ENCODE peak calls at places on chromosomes 12 and 14, in five cellular contexts. B is GM12891, D is K562, F is H1, E is HepG2. X is an unnamed sample.
A peak's percentile ranks its signal among the peaks of the same experiment; 100 is the strongest.

GRCh38 chr12:119005085-119005484 is 23.7 kb downstream of the SRRM4 start:
- DNase-seq in B (no peak), D (no peak), F (no peak), E (no peak), X (no peak)

GRCh38 chr12:92553389-92553788 is 149.4 kb upstream of the PLEKHG7 start:
- DNase-seq in B (no peak), D (no peak), F (no peak), E (no peak), X (no peak)

GRCh38 chr12:50061946-50062725 is 4.7 kb downstream of the ASIC1 start:
- DNase-seq in B (no peak), D (no peak), F (no peak), E (no peak), X (no peak)

GRCh38 chr12:121264951-121265350 is 31.6 kb downstream of the CAMKK2 start:
- DNase-seq in B (no peak), D (no peak), F (no peak), E (no peak), X (no peak)

GRCh38 chr12:38159591-38160317 is 156.8 kb upstream of the ALG10B start:
- DNase-seq in B (no peak), D (no peak), F (no peak), E (no peak), X (no peak)

GRCh38 chr12:122893208-122894151 is 2.4 kb downstream of the VPS37B start:
- DNase-seq in B (no peak), D (no peak), F (no peak), E (no peak), X (no peak)

GRCh38 chr14:75494898-75495297 is 27.4 kb upstream of the BATF start:
- DNase-seq in B (no peak), D (no peak), F (no peak), E (no peak), X (no peak)

GRCh38 chr12:27305673-27306504 is 26.7 kb upstream of the BMAL2 start:
- DNase-seq in B (no peak), D (no peak), F (no peak), E (peak; percentile 28), X (no peak)

GRCh38 chr14:87268997-87269396 is 724.0 kb downstream of the GALC start:
- DNase-seq in B (no peak), D (no peak), F (no peak), E (no peak), X (no peak)

GRCh38 chr14:102509744-102510615 is at the start of gene ANKRD9:
- DNase-seq in B (peak; percentile 98), D (peak; percentile 95), F (peak; percentile 57), E (peak; percentile 85), X (peak; percentile 98)

GRCh38 chr12:109726511-109727038 is 12.9 kb downstream of the FAM222A start:
- DNase-seq in B (no peak), D (no peak), F (no peak), E (no peak), X (no peak)

GRCh38 chr14:36383674-36384421 is 63.4 kb upstream of the MBIP start:
- DNase-seq in B (no peak), D (no peak), F (no peak), E (no peak), X (no peak)

GRCh38 chr14:85535916-85536834 is 6.2 kb downstream of the FLRT2 start:
- DNase-seq in B (no peak), D (no peak), F (no peak), E (peak; percentile 12), X (no peak)

GRCh38 chr12:50520345-50520744 is 15.6 kb downstream of the DIP2B start:
- DNase-seq in B (no peak), D (no peak), F (no peak), E (no peak), X (no peak)

GRCh38 chr14:91360490-91361235 is 57.0 kb downstream of the CCDC88C start:
- DNase-seq in B (no peak), D (no peak), F (no peak), E (no peak), X (no peak)

GRCh38 chr14:89176090-89176757 is 240.8 kb downstream of the FOXN3 start:
- DNase-seq in B (no peak), D (no peak), F (no peak), E (no peak), X (no peak)

GRCh38 chr12:1204581-1205121 is 213.6 kb downstream of the ERC1 start:
- DNase-seq in B (peak; percentile 14), D (no peak), F (no peak), E (no peak), X (no peak)

GRCh38 chr14:24351517-24351916 is 11.7 kb upstream of the RIPK3 start:
- DNase-seq in B (no peak), D (no peak), F (no peak), E (no peak), X (no peak)
- TF ChIP-seq TAF1 in B (no peak), D (no peak), F (no peak), E (no peak), X (no peak)

GRCh38 chr14:23146423-23146910 is 27.4 kb upstream of the CEBPE start:
- DNase-seq in B (no peak), D (peak; percentile 93), F (no peak), E (no peak), X (no peak)
- TF ChIP-seq POLR2A in B (no peak), D (no peak), F (no peak), E (no peak), X (no peak)

DNA sequence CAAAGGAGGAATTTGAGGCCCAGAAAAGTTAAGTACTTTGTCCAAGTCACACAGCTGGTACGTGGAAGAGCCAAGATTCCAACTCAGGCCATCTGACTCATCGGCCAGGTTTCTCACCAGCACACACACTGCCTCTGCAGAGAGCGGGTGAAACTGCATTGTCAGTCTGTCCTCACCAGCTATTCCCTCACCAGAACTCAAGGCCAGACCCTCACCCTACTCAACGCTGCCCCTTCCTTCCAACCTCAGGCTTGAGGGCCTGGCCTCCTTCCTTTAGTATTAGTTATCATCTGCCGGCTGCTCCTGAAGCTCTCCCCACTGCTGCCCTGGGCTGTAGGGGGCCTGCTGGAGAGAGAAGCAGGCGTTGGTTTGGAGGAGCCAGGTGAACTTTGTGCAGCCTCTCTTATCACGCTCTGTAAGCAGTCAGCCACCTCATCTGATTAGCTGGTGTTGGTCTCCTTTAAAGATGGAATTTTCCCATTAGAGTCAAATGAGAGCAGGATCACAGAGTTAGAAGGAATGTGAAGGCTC is 16.6 kb upstream of the PLEK2 start:
- DNase-seq in B (no peak), D (no peak), F (no peak), E (peak; percentile 60), X (no peak)
- TF ChIP-seq TAF1 in B (no peak), D (no peak), F (no peak), E (no peak), X (no peak)

GRCh38 chr12:47811581-47812484 is 7.9 kb downstream of the HDAC7 start:
- DNase-seq in B (no peak), D (no peak), F (no peak), E (no peak), X (no peak)
- TF ChIP-seq POLR2A in B (no peak), D (no peak), F (no peak), E (no peak), X (no peak)

GRCh38 chr14:92687681-92688433 is 60.6 kb downstream of the LGMN start:
- DNase-seq in B (no peak), D (no peak), F (no peak), E (no peak), X (no peak)
- TF ChIP-seq TAF1 in B (no peak), D (no peak), F (no peak), E (no peak), X (no peak)

DNA sequence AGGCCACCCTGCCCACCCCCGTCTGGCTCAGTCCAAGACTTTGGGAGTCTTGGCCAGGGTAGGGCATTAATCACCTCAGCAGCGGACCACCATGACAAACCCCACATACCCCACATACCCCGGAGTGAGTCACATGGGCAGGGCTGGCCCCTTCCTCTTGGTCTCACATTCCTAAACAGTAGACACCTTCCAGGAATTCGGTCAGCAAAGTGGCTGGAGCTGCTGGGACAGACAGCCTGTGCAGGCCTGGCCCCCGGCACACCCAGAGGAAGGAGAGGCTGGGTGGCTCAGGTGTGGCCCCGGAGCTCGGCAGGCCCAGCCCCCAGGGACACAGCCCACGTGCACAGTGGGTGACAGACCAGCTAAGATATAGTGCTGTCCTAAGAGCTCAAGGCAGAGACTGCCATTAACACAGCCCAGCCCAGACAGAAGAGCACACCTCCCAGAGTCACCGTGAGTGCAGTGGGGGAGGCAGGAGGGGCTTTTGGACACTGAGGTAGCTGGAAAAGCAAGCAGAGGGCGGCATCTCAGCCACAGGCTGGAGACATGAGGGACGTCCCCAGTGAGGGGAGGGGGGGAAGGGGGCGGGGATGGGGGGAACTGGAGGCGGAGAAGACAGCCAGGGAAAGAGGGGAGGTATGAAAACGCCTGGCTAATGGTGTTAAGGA is 24.0 kb downstream of the CCDC85C start:
- DNase-seq in B (no peak), D (peak; percentile 28), F (peak; percentile 53), E (no peak), X (no peak)
- TF ChIP-seq POLR2A in B (no peak), D (no peak), F (no peak), E (no peak), X (no peak)

DNA sequence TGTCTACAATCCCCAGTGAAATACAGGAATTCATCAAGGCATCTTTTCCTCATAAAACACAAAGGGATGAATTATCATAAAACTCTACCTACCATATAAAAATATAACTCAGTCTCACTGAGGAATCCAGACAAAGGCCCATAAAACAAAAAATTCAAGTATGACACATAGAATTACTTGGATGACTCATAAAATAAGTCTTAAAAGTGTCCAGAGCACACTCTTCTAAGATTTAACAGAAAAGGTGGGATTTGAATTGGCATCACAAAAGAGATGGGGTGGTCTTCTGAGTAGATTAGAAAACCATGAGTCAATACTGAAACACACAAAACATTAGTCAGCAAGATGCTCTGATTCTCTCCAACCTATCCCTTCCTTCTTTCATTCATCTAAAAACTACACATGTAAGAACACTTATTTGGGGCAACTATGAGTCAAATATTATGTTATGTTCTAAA is 202.7 kb upstream of the GARIN6 start:
- DNase-seq in B (no peak), D (no peak), F (no peak), E (no peak), X (no peak)
- TF ChIP-seq TAF1 in B (no peak), D (no peak), F (no peak), E (no peak), X (no peak)

GRCh38 chr12:65834146-65834935 is 10.1 kb downstream of the HMGA2 start:
- DNase-seq in B (no peak), D (no peak), F (no peak), E (no peak), X (no peak)
- TF ChIP-seq POLR2A in B (no peak), D (no peak), F (no peak), E (no peak), X (no peak)

GRCh38 chr14:49768301-49769121 is 558 bp downstream of the KLHDC2 start:
- DNase-seq in B (peak; percentile 30), D (peak; percentile 43), F (peak; percentile 10), E (peak; percentile 70), X (peak; percentile 30)
- TF ChIP-seq TAF1 in B (no peak), D (peak; percentile 25), F (peak; percentile 61), E (peak; percentile 61), X (no peak)